ENCODE peak calls at places on chromosomes 12 and 14, in seven cellular contexts. H is left ventricle myocardium superior; S is psoas muscle; Z is HT-29; P is activated T-helper 2 cell treated with anti-CD3 and anti-CD28 coated beads, Interferon-gamma antibody, Interleukin-2, Interleukin-4, amounts not matched to agents 10 μg/mL and 5 μg/mL and 100 μg/mL, durations not matched to agents 14 hours and 24 hours and 36 hours; T is putamen; K is HAP-1. B is an unnamed sample.

GRCh38 chr14:71563754-71564153 is 368.5 kb upstream of the RGS6 start:
- DNase-seq in H (no peak), S (no peak), Z (no peak), P (no peak), T (no peak), K (no peak), B (no peak)

GRCh38 chr14:74720526-74720925 is 7.6 kb downstream of the FCF1 start:
- DNase-seq in H (no peak), S (no peak), Z (no peak), P (no peak), T (no peak), K (no peak), B (no peak)

GRCh38 chr14:78606111-78606510 is 435.9 kb downstream of the NRXN3 start:
- DNase-seq in H (no peak), S (no peak), Z (no peak), P (no peak), T (no peak), K (no peak), B (no peak)

GRCh38 chr14:68518910-68519686 is 273.8 kb downstream of the ZFP36L1 start:
- DNase-seq in H (no peak), S (no peak), Z (no peak), P (no peak), T (no peak), K (no peak), B (no peak)

GRCh38 chr14:101598571-101599233 is 37.4 kb downstream of the DIO3 start:
- DNase-seq in H (no peak), S (no peak), Z (no peak), P (peak; percentile 5), T (no peak), K (no peak), B (no peak)

GRCh38 chr12:118187746-118188390 is 51.9 kb downstream of the PEBP1 start:
- DNase-seq in H (no peak), S (no peak), Z (no peak), P (no peak), T (no peak), K (no peak), B (no peak)

GRCh38 chr12:12719496-12719895 is 2.3 kb downstream of the CDKN1B start:
- DNase-seq in H (no peak), S (no peak), Z (peak; percentile 60), P (no peak), T (no peak), K (peak; percentile 50), B (no peak)

GRCh38 chr12:83089575-83089974 is 402.9 kb downstream of the TMTC2 start:
- DNase-seq in H (no peak), S (no peak), Z (no peak), P (no peak), T (no peak), K (no peak), B (no peak)

GRCh38 chr12:103880299-103881142 is 39.5 kb upstream of the NT5DC3 start:
- DNase-seq in H (no peak), S (no peak), Z (no peak), P (no peak), T (no peak), K (no peak), B (no peak)

GRCh38 chr12:123533672-123534643 is at the start of gene RILPL1:
- DNase-seq in H (peak; percentile 81), S (peak; percentile 75), Z (peak; percentile 35), P (peak; percentile 22), T (peak; percentile 70), K (peak; percentile 58), B (peak; percentile 75)

GRCh38 chr14:105386581-105387529 is 11.5 kb upstream of the TEX22 start:
- DNase-seq in H (peak; percentile 20), S (peak; percentile 45), Z (no peak), P (no peak), T (no peak), K (no peak), B (no peak)

GRCh38 chr14:75477881-75478280 is 44.4 kb upstream of the BATF start:
- DNase-seq in H (no peak), S (no peak), Z (no peak), P (no peak), T (no peak), K (no peak), B (no peak)

GRCh38 chr12:114869091-114869834 is 185.3 kb upstream of the TBX3 start:
- DNase-seq in H (no peak), S (no peak), Z (peak; percentile 16), P (no peak), T (no peak), K (no peak), B (no peak)

GRCh38 chr12:26848156-26848825 is 15.3 kb upstream of the ITPR2 start:
- DNase-seq in H (no peak), S (no peak), Z (no peak), P (no peak), T (no peak), K (no peak), B (no peak)

GRCh38 chr12:10624631-10625030 is 11.2 kb upstream of the MAGOHB start:
- DNase-seq in H (no peak), S (no peak), Z (no peak), P (no peak), T (no peak), K (peak; percentile 63), B (no peak)

GRCh38 chr12:19895609-19896008 is 456.3 kb downstream of the AEBP2 start:
- DNase-seq in H (no peak), S (no peak), Z (no peak), P (no peak), T (peak; percentile 18), K (no peak), B (no peak)

GRCh38 chr12:47032644-47033043 is 46.8 kb upstream of the PCED1B start:
- DNase-seq in H (no peak), S (no peak), Z (peak; percentile 84), P (no peak), T (peak; percentile 23), K (peak; percentile 20), B (no peak)

GRCh38 chr12:51984657-51985056 is 22.1 kb upstream of the TAMALIN start:
- DNase-seq in H (no peak), S (no peak), Z (no peak), P (no peak), T (no peak), K (no peak), B (no peak)

GRCh38 chr12:132827763-132828703 is 636 bp downstream of the GOLGA3 start:
- DNase-seq in H (peak; percentile 52), S (peak; percentile 64), Z (peak; percentile 57), P (peak; percentile 19), T (no peak), K (no peak), B (no peak)

GRCh38 chr14:104419865-104420458 is 159.6 kb upstream of the C14orf180 start:
- DNase-seq in H (no peak), S (no peak), Z (no peak), P (no peak), T (no peak), K (no peak), B (no peak)

GRCh38 chr12:53039851-53040250 is 10.0 kb upstream of the TNS2 start:
- DNase-seq in H (no peak), S (no peak), Z (no peak), P (no peak), T (no peak), K (no peak), B (no peak)

GRCh38 chr12:89227774-89228173 is 124.5 kb downstream of the DUSP6 start:
- DNase-seq in H (no peak), S (no peak), Z (no peak), P (no peak), T (no peak), K (no peak), B (no peak)

GRCh38 chr12:24950231-24950834 is 1.4 kb upstream of the BCAT1 start:
- DNase-seq in H (no peak), S (no peak), Z (no peak), P (no peak), T (no peak), K (no peak), B (no peak)

GRCh38 chr14:82811246-82811645 is 1277.6 kb upstream of the SEL1L start:
- DNase-seq in H (no peak), S (no peak), Z (no peak), P (no peak), T (no peak), K (no peak), B (no peak)

GRCh38 chr14:91897121-91897701 is 29.9 kb upstream of the TC2N start:
- DNase-seq in H (peak; percentile 71), S (peak; percentile 62), Z (no peak), P (no peak), T (peak; percentile 84), K (no peak), B (no peak)

GRCh38 chr12:25829192-25829591 is 129.3 kb upstream of the RASSF8 start:
- DNase-seq in H (no peak), S (no peak), Z (no peak), P (no peak), T (no peak), K (no peak), B (no peak)

GRCh38 chr12:117344716-117345115 is 16.7 kb downstream of the NOS1 start:
- DNase-seq in H (no peak), S (no peak), Z (no peak), P (no peak), T (no peak), K (no peak), B (no peak)

GRCh38 chr14:82565825-82566224 is 1032.2 kb upstream of the SEL1L start:
- DNase-seq in H (no peak), S (no peak), Z (no peak), P (no peak), T (peak; percentile 39), K (no peak), B (no peak)

GRCh38 chr12:72264548-72265175 is 7.5 kb upstream of the TRHDE start:
- DNase-seq in H (no peak), S (no peak), Z (peak; percentile 42), P (no peak), T (no peak), K (peak; percentile 33), B (no peak)

GRCh38 chr12:96401061-96401871 is 1.0 kb upstream of the CDK17 start:
- DNase-seq in H (no peak), S (no peak), Z (peak; percentile 72), P (peak; percentile 31), T (peak; percentile 60), K (peak; percentile 73), B (peak; percentile 18)

GRCh38 chr12:130013771-130014484 is 110.1 kb upstream of the TMEM132D start:
- DNase-seq in H (peak; percentile 42), S (no peak), Z (peak; percentile 52), P (peak; percentile 34), T (peak; percentile 87), K (peak; percentile 29), B (peak; percentile 6)

GRCh38 chr14:61668267-61668666 is 27.0 kb upstream of the HIF1A start:
- DNase-seq in H (no peak), S (no peak), Z (peak; percentile 30), P (no peak), T (no peak), K (no peak), B (no peak)

GRCh38 chr12:115444336-115444735 is 760.4 kb upstream of the TBX3 start:
- DNase-seq in H (no peak), S (no peak), Z (no peak), P (no peak), T (no peak), K (no peak), B (no peak)

GRCh38 chr14:90642239-90642717 is 174.0 kb downstream of the TTC7B start:
- DNase-seq in H (no peak), S (no peak), Z (peak; percentile 73), P (no peak), T (peak; percentile 66), K (peak; percentile 99), B (no peak)

GRCh38 chr12:53053223-53054111 is 3.6 kb downstream of the TNS2 start:
- DNase-seq in H (peak; percentile 71), S (peak; percentile 77), Z (peak; percentile 93), P (peak; percentile 39), T (peak; percentile 77), K (no peak), B (no peak)

GRCh38 chr12:82361461-82361915 is 3.2 kb downstream of the METTL25 start:
- DNase-seq in H (peak; percentile 26), S (peak; percentile 48), Z (no peak), P (no peak), T (no peak), K (no peak), B (no peak)

GRCh38 chr14:99862111-99862510 is 68.9 kb downstream of the EML1 start:
- DNase-seq in H (no peak), S (no peak), Z (no peak), P (no peak), T (no peak), K (no peak), B (no peak)

GRCh38 chr14:64758711-64759554 is 54.7 kb downstream of the PLEKHG3 start:
- DNase-seq in H (peak; percentile 69), S (peak; percentile 45), Z (no peak), P (no peak), T (no peak), K (no peak), B (no peak)